ENCODE peak calls at places on chromosomes 16 and 17, in ten cellular contexts. W is sigmoid colon, M is A549, I is transverse colon, O is body of pancreas, Q is stomach, S is upper lobe of left lung, P is suprapubic skin, F is gastrocnemius medialis, Z is testis. N is an unnamed sample.

GRCh38 chr16:49576173-49576494 is 202.5 kb downstream of the C16orf78 start:
- DNase-seq in W (no peak), M (no peak), I (no peak), O (no peak), Q (no peak), S (no peak), P (no peak), F (peak), Z (no peak), N (no peak)

GRCh38 chr16:9665851-9666271 is 516.4 kb downstream of the GRIN2A start:
- DNase-seq in W (no peak), M (no peak), I (peak), O (peak), Q (no peak), S (no peak), P (no peak), F (no peak), Z (peak), N (no peak)

GRCh38 chr17:511833-512251 is 159.2 kb upstream of the RPH3AL start:
- DNase-seq in W (no peak), M (no peak), I (no peak), O (no peak), Q (no peak), S (no peak), P (no peak), F (no peak), Z (no peak), N (no peak)

GRCh38 chr17:79625706-79626105 is 14.9 kb upstream of the RBFOX3 start:
- DNase-seq in W (peak), M (no peak), I (no peak), O (no peak), Q (no peak), S (no peak), P (peak), F (no peak), Z (no peak), N (no peak)

GRCh38 chr16:5001571-5001970 is 32.2 kb downstream of the NAGPA start:
- DNase-seq in W (no peak), M (no peak), I (no peak), O (no peak), Q (no peak), S (no peak), P (no peak), F (no peak), Z (peak), N (peak)

GRCh38 chr16:57209780-57210179 is 23.7 kb downstream of the RSPRY1 start:
- DNase-seq in W (no peak), M (no peak), I (no peak), O (no peak), Q (no peak), S (no peak), P (no peak), F (no peak), Z (no peak), N (no peak)

GRCh38 chr17:81412490-81413093 is 17.3 kb downstream of the BAHCC1 start:
- DNase-seq in W (peak), M (no peak), I (no peak), O (peak), Q (no peak), S (no peak), P (no peak), F (no peak), Z (no peak), N (no peak)

GRCh38 chr17:77571141-77571540 is 387.4 kb upstream of the TNRC6C start:
- DNase-seq in W (no peak), M (no peak), I (no peak), O (no peak), Q (no peak), S (no peak), P (peak), F (no peak), Z (no peak), N (no peak)

GRCh38 chr17:34503804-34504203 is 75.6 kb upstream of the TMEM132E start:
- DNase-seq in W (no peak), M (no peak), I (peak), O (peak), Q (no peak), S (peak), P (no peak), F (no peak), Z (peak), N (no peak)

GRCh38 chr16:86010680-86011141 is 111.7 kb downstream of the IRF8 start:
- DNase-seq in W (peak), M (no peak), I (no peak), O (no peak), Q (no peak), S (no peak), P (peak), F (no peak), Z (no peak), N (peak)

GRCh38 chr17:33968350-33969044 is 286.6 kb upstream of the CCL2 start:
- DNase-seq in W (no peak), M (no peak), I (no peak), O (peak), Q (no peak), S (no peak), P (no peak), F (no peak), Z (no peak), N (peak)

GRCh38 chr16:69197573-69197972 is 10.6 kb downstream of the SNTB2 start:
- DNase-seq in W (no peak), M (no peak), I (no peak), O (no peak), Q (no peak), S (no peak), P (no peak), F (no peak), Z (no peak), N (no peak)

GRCh38 chr16:30395992-30396560 is 856 bp downstream of the ZNF48 start:
- DNase-seq in W (no peak), M (no peak), I (no peak), O (no peak), Q (no peak), S (no peak), P (no peak), F (no peak), Z (no peak), N (peak)

GRCh38 chr16:10617662-10618420 is 37.4 kb upstream of the EMP2 start:
- DNase-seq in W (no peak), M (no peak), I (no peak), O (no peak), Q (no peak), S (no peak), P (no peak), F (no peak), Z (no peak), N (no peak)

GRCh38 chr16:23072084-23072599 is 77.1 kb downstream of the USP31 start:
- DNase-seq in W (peak), M (peak), I (peak), O (peak), Q (peak), S (peak), P (no peak), F (peak), Z (peak), N (no peak)

GRCh38 chr16:48126801-48127644 is 28.8 kb downstream of the ABCC12 start:
- DNase-seq in W (no peak), M (peak), I (no peak), O (peak), Q (peak), S (peak), P (no peak), F (peak), Z (no peak), N (peak)

GRCh38 chr17:64572682-64573154 is 65.9 kb downstream of the CEP95 start:
- DNase-seq in W (no peak), M (no peak), I (no peak), O (no peak), Q (no peak), S (no peak), P (no peak), F (no peak), Z (no peak), N (peak)

GRCh38 chr17:7586673-7587419 is 3.0 kb downstream of the SOX15 start:
- DNase-seq in W (no peak), M (peak), I (peak), O (no peak), Q (peak), S (no peak), P (no peak), F (no peak), Z (no peak), N (no peak)

GRCh38 chr16:54932737-54933254 is 2.1 kb downstream of the IRX5 start:
- DNase-seq in W (no peak), M (no peak), I (no peak), O (no peak), Q (no peak), S (no peak), P (no peak), F (no peak), Z (no peak), N (no peak)

GRCh38 chr16:89983550-89983949 is 35.0 kb downstream of the DEF8 start:
- DNase-seq in W (no peak), M (no peak), I (no peak), O (no peak), Q (no peak), S (no peak), P (no peak), F (no peak), Z (no peak), N (no peak)

GRCh38 chr17:61714300-61714699 is 123.3 kb upstream of the NACA2 start:
- DNase-seq in W (no peak), M (no peak), I (no peak), O (no peak), Q (no peak), S (no peak), P (no peak), F (no peak), Z (no peak), N (no peak)

DNA sequence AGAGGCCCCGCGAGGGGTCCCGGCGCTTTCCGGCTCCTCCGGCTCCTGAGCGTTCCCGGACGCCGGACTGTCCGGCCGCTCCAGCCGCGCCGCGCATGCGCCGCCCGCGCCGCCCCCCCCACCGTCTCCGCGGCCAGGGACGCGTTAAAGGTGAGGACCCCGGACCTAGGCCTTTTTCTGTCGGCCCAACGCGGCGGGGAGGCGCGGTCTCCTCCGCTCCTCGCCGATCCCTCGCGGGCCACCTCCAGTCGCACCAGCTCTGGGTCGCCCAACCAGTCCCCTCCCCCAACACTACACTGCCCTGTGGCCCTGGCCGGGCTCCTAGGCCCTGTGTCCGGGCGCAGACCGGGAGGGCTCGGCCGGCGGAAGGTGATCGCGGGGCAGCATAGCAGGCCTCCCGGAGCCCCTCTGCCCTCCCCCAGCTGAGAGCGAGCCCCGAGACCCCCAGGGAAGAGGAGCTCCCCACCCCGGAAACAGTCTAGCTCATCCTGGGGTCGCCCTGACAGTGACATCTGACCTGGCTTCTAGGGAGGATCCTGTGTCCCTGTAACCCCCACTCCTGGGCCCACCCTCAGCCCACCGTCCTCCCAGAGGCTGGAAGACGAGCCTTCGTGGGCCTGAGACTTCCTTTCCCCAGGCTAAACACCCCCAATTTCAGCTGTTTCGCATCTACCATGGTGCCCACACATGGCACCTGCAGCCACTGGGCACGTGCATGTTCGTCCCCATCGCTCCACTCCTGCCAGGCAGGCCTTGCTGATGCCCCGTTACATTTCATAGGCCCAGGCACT is 14.7 kb upstream of the BCAR1 start:
- DNase-seq in W (peak), M (peak), I (peak), O (peak), Q (peak), S (peak), P (peak), F (peak), Z (peak), N (no peak)
- TF ChIP-seq POLR2A in W (no peak), M (peak), I (peak), O (peak), Q (no peak), S (peak), P (peak), F (peak), Z (no peak), N (no peak)

GRCh38 chr16:88821168-88821850 is 9.6 kb upstream of the APRT start:
- DNase-seq in W (no peak), M (no peak), I (no peak), O (no peak), Q (no peak), S (no peak), P (no peak), F (no peak), Z (no peak), N (no peak)
- TF ChIP-seq CTCF in W (no peak), M (no peak), I (no peak), O (no peak), Q (no peak), S (no peak), P (no peak), F (no peak), Z (no peak), N (no peak)

GRCh38 chr17:12794919-12795517 is 5.7 kb downstream of the ARHGAP44 start:
- DNase-seq in W (no peak), M (no peak), I (no peak), O (no peak), Q (no peak), S (no peak), P (no peak), F (no peak), Z (no peak), N (no peak)

GRCh38 chr17:12789976-12790805 is 893 bp downstream of the ARHGAP44 start:
- DNase-seq in W (no peak), M (no peak), I (peak), O (peak), Q (peak), S (no peak), P (no peak), F (no peak), Z (peak), N (no peak)

GRCh38 chr17:12790806-12791148 is 1.5 kb downstream of the ARHGAP44 start:
- DNase-seq in W (no peak), M (no peak), I (peak), O (no peak), Q (no peak), S (peak), P (no peak), F (no peak), Z (no peak), N (no peak)

GRCh38 chr17:12789075-12789975 is at the start of gene ARHGAP44:
- DNase-seq in W (peak), M (peak), I (peak), O (peak), Q (peak), S (peak), P (no peak), F (peak), Z (peak), N (no peak)
- TF ChIP-seq POLR2A in W (no peak), M (peak), I (no peak), O (peak), Q (no peak), S (peak), P (no peak), F (no peak), Z (no peak), N (no peak)

DNA sequence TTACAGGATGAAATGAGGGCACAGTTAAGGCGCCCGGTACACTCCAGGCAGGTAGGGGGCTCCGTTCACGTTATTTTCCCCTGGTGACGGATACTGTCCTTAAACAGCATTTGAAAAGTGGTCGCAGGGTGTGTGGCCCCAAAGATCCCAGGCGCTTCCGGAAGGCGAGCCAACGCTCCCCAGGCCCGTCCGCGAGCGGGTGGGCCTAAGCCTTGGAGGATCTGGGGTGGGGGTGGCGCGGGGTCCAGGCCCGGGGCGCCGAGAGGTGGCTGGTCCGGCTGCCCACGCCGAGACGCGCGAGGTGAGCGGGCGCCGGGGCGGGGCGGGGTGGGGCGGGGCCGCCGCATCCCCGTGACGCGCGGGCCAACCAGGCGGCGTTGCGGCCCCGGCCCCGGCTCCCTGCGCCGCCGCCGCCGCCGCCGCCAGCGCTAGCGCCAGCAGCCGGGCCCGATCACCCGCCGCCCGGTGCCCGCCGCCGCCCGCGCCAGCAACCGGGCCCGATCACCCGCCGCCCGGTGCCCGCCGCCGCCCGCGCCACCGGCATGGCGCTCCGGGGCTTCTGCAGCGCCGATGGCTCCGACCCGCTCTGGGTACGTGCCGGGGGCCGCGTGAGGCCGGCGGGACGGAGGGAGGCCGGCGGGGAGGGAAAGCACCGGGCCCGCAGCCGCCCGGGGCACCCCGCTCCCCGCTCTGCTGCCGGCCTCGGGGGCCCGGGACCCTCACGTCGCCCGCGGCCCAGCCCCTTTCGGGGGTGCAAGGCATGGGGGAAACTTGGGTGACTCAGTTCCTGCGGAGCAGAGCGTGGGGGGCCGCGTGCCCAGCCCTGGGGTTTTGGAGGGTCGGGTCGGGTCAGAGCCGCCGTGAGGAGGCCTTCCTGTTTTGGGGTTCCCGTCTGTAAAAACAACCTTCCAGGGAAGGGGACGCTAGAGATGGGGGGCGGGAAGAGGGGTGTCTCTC is at the start of gene ABCC1:
- DNase-seq in W (no peak), M (peak), I (peak), O (peak), Q (peak), S (peak), P (no peak), F (no peak), Z (peak), N (peak)
- TF ChIP-seq CTCF in W (no peak), M (peak), I (no peak), O (no peak), Q (no peak), S (no peak), P (no peak), F (peak), Z (no peak), N (no peak)

DNA sequence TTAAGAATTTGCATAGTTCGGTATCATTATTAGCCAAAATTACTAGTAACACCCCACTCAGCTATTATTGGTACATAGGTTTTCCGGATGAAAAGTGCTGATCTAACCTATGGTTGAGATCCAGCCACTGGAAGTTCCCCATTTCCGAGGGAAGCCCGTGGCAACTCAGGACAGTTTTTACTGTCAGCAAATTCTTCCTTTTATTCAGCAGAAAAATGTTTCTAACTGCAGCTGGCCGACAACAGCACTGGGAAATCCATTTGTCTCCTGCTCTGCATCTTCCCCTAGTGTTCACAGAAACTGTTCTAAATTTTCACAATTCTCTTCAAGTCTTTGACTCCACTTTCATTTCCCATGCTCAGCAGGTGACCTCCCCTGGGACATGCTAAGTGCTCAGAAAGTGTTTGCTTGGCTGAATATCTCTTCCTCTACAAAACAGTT is 15.6 kb upstream of the MMD start:
- DNase-seq in W (no peak), M (no peak), I (no peak), O (peak), Q (no peak), S (no peak), P (no peak), F (no peak), Z (no peak), N (peak)
- TF ChIP-seq POLR2A in W (no peak), M (no peak), I (no peak), O (no peak), Q (no peak), S (no peak), P (no peak), F (no peak), Z (no peak), N (no peak)